ENCODE peak calls at places on chromosome 14, in five cellular contexts. One of them, this sample, is unnamed.
A peak's percentile ranks its signal among the peaks of the same experiment; 100 is the strongest.

GRCh38 chr14:104562606-104563005 is 17.0 kb upstream of the C14orf180 start:
- DNase-seq in foreskin fibroblast: no peak
- DNase-seq in GM04504: no peak
- DNase-seq in fibroblast of mammary gland: no peak
- DNase-seq in NCI-H1417: no peak
- DNase-seq in this sample: no peak

GRCh38 chr14:92392726-92393125 is 69.8 kb downstream of the SLC24A4 start:
- DNase-seq in GM04504: no peak
- DNase-seq in NCI-H1417: no peak
- DNase-seq in fibroblast of mammary gland: no peak
- DNase-seq in foreskin fibroblast: no peak
- DNase-seq in this sample: no peak

GRCh38 chr14:88170333-88170732 is 152.7 kb downstream of the KCNK10 start:
- DNase-seq in NCI-H1417: no peak
- DNase-seq in GM04504: no peak
- DNase-seq in foreskin fibroblast: no peak
- DNase-seq in fibroblast of mammary gland: no peak
- DNase-seq in this sample: no peak

GRCh38 chr14:90699016-90699415 is 117.2 kb downstream of the TTC7B start:
- DNase-seq in fibroblast of mammary gland: no peak
- DNase-seq in foreskin fibroblast: no peak
- DNase-seq in GM04504: no peak
- DNase-seq in NCI-H1417: no peak
- DNase-seq in this sample: no peak

GRCh38 chr14:58297412-58297761 is 968 bp upstream of the ARID4A start:
- DNase-seq in fibroblast of mammary gland: no peak
- DNase-seq in foreskin fibroblast: peak; percentile 18
- DNase-seq in NCI-H1417: no peak
- DNase-seq in GM04504: no peak
- DNase-seq in this sample: peak; percentile 35

GRCh38 chr14:36767603-36768281 is 106.1 kb downstream of the PAX9 start:
- DNase-seq in fibroblast of mammary gland: no peak
- DNase-seq in foreskin fibroblast: no peak
- DNase-seq in GM04504: no peak
- DNase-seq in NCI-H1417: peak; percentile 90
- DNase-seq in this sample: peak; percentile 31

GRCh38 chr14:100393906-100394732 is 71.0 kb downstream of the SLC25A47 start:
- DNase-seq in NCI-H1417: no peak
- DNase-seq in foreskin fibroblast: no peak
- DNase-seq in fibroblast of mammary gland: no peak
- DNase-seq in GM04504: no peak
- DNase-seq in this sample: no peak

GRCh38 chr14:103070971-103071542 is 13.0 kb upstream of the LBHD2 start:
- DNase-seq in NCI-H1417: no peak
- DNase-seq in GM04504: no peak
- DNase-seq in fibroblast of mammary gland: no peak
- DNase-seq in foreskin fibroblast: no peak
- DNase-seq in this sample: no peak

GRCh38 chr14:37642125-37642524 is 46.7 kb downstream of the TTC6 start:
- DNase-seq in GM04504: no peak
- DNase-seq in NCI-H1417: no peak
- DNase-seq in foreskin fibroblast: no peak
- DNase-seq in fibroblast of mammary gland: no peak
- DNase-seq in this sample: no peak

GRCh38 chr14:55711171-55711811 is 131.3 kb downstream of the KTN1 start:
- DNase-seq in foreskin fibroblast: peak; percentile 68
- DNase-seq in fibroblast of mammary gland: peak; percentile 42
- DNase-seq in GM04504: no peak
- DNase-seq in NCI-H1417: no peak
- DNase-seq in this sample: peak; percentile 35

GRCh38 chr14:90451443-90451842 is 54.6 kb downstream of the CALM1 start:
- DNase-seq in NCI-H1417: no peak
- DNase-seq in foreskin fibroblast: no peak
- DNase-seq in GM04504: no peak
- DNase-seq in fibroblast of mammary gland: no peak
- DNase-seq in this sample: no peak

GRCh38 chr14:75491376-75491978 is 30.8 kb upstream of the BATF start:
- DNase-seq in fibroblast of mammary gland: no peak
- DNase-seq in foreskin fibroblast: no peak
- DNase-seq in GM04504: no peak
- DNase-seq in NCI-H1417: no peak
- DNase-seq in this sample: no peak

This sample was measured in astrocyte.